ENCODE peak calls at places on chromosomes 5 and 9, in six cellular contexts. X is bronchial epithelial cell, E is psoas muscle, F is Peyer's patch, J is thoracic aorta, C is lower lobe of right lung. P is an unnamed sample. For H3K36me3, the result is how much of the 10 kb centered on the place peaks cover.

GRCh38 chr9:22208846-22209585 is 199.9 kb upstream of the CDKN2B start:
- DNase-seq in E (no peak), F (no peak), C (no peak), J (no peak), X (peak), P (no peak)

GRCh38 chr5:145462525-145462924 is 372.6 kb downstream of the PRELID2 start:
- DNase-seq in C (no peak), X (no peak), E (no peak), J (no peak), F (no peak), P (no peak)

GRCh38 chr5:68288756-68289134 is 73.2 kb downstream of the PIK3R1 start:
- DNase-seq in X (no peak), E (peak), J (no peak), C (no peak), F (no peak), P (no peak)

GRCh38 chr5:10513501-10514442 is 50.1 kb upstream of the ANKRD33B start:
- DNase-seq in E (no peak), J (no peak), F (no peak), X (no peak), C (no peak), P (peak)

GRCh38 chr5:31987985-31988710 is 186.0 kb downstream of the GOLPH3 start:
- DNase-seq in F (no peak), X (peak), J (no peak), C (no peak), E (no peak), P (peak)

GRCh38 chr5:15683332-15683731 is 183.4 kb downstream of the FBXL7 start:
- DNase-seq in F (no peak), J (no peak), X (no peak), E (no peak), C (no peak), P (no peak)

GRCh38 chr5:154916874-154917273 is 21.1 kb downstream of the GEMIN5 start:
- DNase-seq in J (no peak), F (peak), C (no peak), E (no peak), X (peak), P (no peak)

GRCh38 chr5:148882332-148882731 is 55.9 kb downstream of the ADRB2 start:
- DNase-seq in J (no peak), X (no peak), C (no peak), E (no peak), F (no peak), P (no peak)

GRCh38 chr5:174355208-174355612 is 309.7 kb downstream of the NSG2 start:
- DNase-seq in F (no peak), X (peak), J (no peak), E (no peak), C (no peak), P (peak)

GRCh38 chr5:19270153-19270552 is 717.8 kb downstream of the CDH18 start:
- DNase-seq in X (no peak), J (no peak), E (no peak), C (no peak), F (no peak), P (no peak)

GRCh38 chr5:134846641-134846960 is 833 bp downstream of the C5orf24 start:
- DNase-seq in F (no peak), J (no peak), X (peak), E (no peak), C (no peak), P (no peak)

GRCh38 chr9:100919526-100919925 is 109.0 kb upstream of the PLPPR1 start:
- DNase-seq in X (no peak), C (no peak), E (no peak), J (no peak), F (no peak), P (no peak)

GRCh38 chr9:110986529-110986928 is 51.7 kb downstream of the LPAR1 start:
- DNase-seq in J (no peak), X (no peak), C (no peak), F (no peak), E (no peak), P (no peak)

GRCh38 chr5:171861383-171861782 is 75.8 kb downstream of the SMIM23 start:
- DNase-seq in F (no peak), J (no peak), E (no peak), C (no peak), X (no peak), P (no peak)

GRCh38 chr5:90353254-90353653 is 56.3 kb downstream of the CETN3 start:
- DNase-seq in C (no peak), J (no peak), F (no peak), E (no peak), X (peak), P (no peak)

GRCh38 chr9:135091545-135091944 is 4.1 kb downstream of the OLFM1 start:
- DNase-seq in X (no peak), E (no peak), F (no peak), C (no peak), J (no peak), P (no peak)

GRCh38 chr9:110330484-110331115 is 7.1 kb downstream of the TXNDC8 start:
- DNase-seq in J (no peak), X (no peak), E (no peak), F (no peak), C (no peak), P (peak)

DNA sequence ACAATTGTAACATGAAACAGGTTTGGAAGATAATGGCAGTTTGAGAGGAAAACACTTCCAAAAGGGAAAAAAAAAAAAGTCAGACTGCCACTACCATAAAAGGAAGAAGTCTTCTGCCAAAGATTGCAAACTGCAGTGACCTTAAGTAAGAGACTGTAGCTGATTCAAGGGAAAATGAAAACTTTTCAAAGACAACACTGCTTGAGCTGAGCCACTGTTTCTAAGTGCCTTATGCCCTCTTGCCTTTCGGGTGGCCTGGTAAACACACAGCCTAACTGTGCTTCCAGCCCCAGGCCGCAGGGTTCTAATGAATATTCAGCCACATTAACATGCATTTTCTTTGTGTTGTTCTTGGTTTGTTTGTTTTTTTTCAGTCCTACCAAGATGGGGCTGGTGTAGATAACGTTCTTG is 354.6 kb downstream of the BNC2 start:
- DNase-seq in F (no peak), C (no peak), X (no peak), J (no peak), E (no peak), P (no peak)
- H3K4me3 ChIP-seq in F (no peak), C (no peak), X (no peak), J (peak), E (no peak), P (no peak)

DNA sequence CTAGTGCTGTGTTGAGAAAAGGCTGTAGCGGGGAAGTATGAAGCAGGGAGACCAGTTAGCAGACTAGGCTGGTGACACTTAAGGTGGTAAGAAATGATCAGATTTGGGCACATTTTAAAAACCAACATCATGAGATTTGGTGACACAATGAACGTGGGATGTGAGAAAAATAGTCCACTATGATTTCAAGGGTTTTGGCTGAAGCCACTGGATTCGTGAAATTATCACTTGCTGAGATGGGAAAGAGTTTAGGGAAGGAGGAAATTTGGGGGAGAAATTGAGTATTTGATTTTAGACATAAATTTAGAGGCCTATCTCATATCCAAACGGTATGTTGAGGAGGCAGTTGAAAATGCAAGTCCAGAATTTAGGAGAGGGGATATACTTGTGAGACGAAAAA is 23.1 kb downstream of the SKP2 start:
- DNase-seq in J (no peak), C (no peak), X (no peak), F (no peak), E (no peak), P (no peak)
- H3K36me3 ChIP-seq in J (under half), C (half or more), X (under half), F (under half), E (under half), P (under half)

GRCh38 chr9:73074176-73074708 is 77.4 kb upstream of the ANXA1 start:
- DNase-seq in J (no peak), C (no peak), X (no peak), E (no peak), F (no peak), P (peak)
- H3K4me3 ChIP-seq in J (no peak), C (no peak), X (no peak), E (no peak), F (no peak), P (no peak)

DNA sequence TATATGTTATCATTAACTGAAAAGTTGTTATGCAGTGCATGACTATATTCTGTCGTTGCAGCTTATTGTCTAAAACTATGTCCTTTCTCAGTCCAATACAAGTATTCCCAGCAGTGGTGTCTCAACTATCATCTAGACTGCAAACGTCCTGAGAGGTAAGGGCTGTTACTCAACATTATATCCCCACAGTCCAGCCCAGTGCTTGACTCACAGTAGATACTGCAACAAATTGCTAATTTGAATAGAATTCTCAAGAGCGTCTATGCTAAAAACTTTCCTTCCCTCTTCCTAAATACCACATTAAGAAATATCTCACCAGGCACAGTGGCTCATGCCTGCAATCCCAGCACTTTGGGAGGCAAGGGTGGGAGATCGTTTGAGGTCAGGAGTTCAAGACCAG is 37.7 kb upstream of the PCSK5 start:
- DNase-seq in C (no peak), E (no peak), X (no peak), J (no peak), F (no peak), P (no peak)
- H3K36me3 ChIP-seq in C (under half), E (under half), X (under half), J (under half), F (under half), P (under half)

DNA sequence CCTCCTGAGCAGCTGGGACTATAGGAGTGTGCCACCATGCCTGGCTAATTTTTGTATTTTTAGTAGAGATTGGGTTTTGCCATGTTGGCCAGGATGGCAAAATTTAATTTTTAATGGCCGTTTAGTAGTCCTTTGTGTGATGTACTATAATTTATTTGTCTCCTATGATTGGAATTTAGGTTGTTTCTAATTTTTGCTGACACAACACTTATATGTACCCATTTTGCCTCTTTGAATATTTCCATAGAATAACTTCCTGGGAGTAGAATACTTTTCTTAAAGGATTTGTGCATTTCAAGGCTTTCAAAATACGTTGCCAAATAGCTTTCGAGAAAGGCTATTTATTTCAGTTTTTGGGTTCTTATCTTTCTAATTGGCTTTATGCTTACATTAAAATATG is 22.8 kb downstream of the NDFIP1 start:
- DNase-seq in J (no peak), E (no peak), F (no peak), X (no peak), C (no peak), P (no peak)
- H3K4me3 ChIP-seq in J (no peak), E (no peak), F (no peak), X (no peak), C (no peak), P (no peak)

GRCh38 chr9:33111621-33112020 is 35.1 kb upstream of the SMU1 start:
- DNase-seq in F (no peak), X (no peak), E (no peak), C (no peak), J (no peak), P (no peak)

GRCh38 chr9:33109850-33110595 is 33.5 kb upstream of the SMU1 start:
- DNase-seq in F (no peak), X (no peak), E (no peak), J (no peak), C (no peak), P (no peak)

GRCh38 chr9:33110686-33111085 is 34.2 kb upstream of the SMU1 start:
- DNase-seq in X (no peak), C (no peak), E (no peak), J (no peak), F (no peak), P (no peak)

GRCh38 chr9:33113799-33114547 is 37.5 kb upstream of the SMU1 start:
- DNase-seq in J (no peak), E (no peak), X (no peak), F (no peak), C (no peak), P (no peak)

DNA sequence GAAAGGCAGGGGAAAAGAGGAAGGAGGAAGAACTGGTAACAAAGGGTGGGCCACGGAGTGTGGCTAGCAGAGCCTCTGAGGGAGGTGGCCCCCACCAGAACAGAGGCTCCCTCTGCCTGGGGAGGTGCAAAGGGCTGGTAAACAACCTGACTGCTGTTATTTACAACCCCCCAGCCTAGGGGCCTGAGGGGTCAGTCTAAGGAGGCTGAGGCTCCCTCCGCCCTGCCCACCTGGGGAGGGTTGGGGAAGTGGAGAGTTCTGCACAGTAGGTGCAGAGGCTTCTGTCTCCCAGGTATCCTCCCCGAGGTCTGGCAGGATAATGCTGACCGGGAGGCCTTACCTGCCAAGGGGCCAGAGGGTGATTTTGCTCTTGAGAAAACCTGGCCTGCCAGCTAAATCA is 35.6 kb upstream of the SMU1 start:
- DNase-seq in C (no peak), J (no peak), X (no peak), F (no peak), E (no peak), P (no peak)
- H3K36me3 ChIP-seq in C (half or more), J (under half), X (under half), F (under half), E (under half), P (under half)

DNA sequence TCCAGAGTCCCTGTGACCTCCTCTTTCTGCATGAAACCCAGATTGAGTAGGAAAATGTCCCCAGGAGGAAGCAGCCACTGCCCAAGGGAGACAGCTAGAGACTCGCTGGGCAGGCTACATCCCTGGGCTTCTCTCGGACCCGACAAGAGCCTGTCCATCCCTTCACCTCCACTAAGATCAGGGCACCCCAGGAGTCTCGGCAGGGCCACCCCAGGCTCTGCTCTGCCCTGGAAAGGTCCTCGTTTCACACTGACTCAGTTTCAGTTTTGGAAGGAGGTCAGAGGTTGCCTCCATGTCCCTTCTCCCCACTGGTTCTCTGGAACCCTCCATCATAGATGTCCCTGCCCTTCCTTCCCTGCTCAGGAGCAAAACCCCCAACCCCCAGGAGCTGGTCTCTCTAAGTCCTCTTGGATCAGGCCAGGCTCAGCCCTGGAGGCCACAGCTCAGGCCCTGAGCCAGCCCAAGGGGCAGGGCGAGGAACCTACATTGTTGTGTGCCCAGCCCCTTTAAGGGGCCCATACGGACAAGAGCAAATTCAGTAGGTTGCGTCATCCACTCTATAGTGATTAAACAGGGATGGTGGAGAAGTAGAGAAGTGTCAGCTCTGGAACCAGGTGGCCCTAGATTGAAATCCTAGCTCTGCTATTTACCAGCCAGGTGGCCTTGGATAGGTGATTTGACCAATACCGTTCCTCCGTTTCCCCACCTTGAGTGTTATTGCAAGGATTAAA is 37.4 kb downstream of the C9orf50 start:
- DNase-seq in X (no peak), F (no peak), J (no peak), E (no peak), C (no peak), P (no peak)
- H3K4me3 ChIP-seq in X (no peak), F (no peak), J (no peak), E (no peak), C (no peak), P (no peak)

GRCh38 chr9:129761293-129761900 is 8.6 kb upstream of the PTGES start:
- DNase-seq in F (peak), E (no peak), C (no peak), J (no peak), X (no peak), P (peak)
- H3K36me3 ChIP-seq in F (under half), E (under half), C (under half), J (under half), X (under half), P (under half)

GRCh38 chr9:20606637-20607036 is 15.7 kb downstream of the MLLT3 start:
- DNase-seq in X (no peak), E (no peak), C (peak), J (no peak), F (no peak), P (no peak)
- H3K4me3 ChIP-seq in X (no peak), E (no peak), C (no peak), J (no peak), F (no peak), P (no peak)

GRCh38 chr5:2188137-2188536 is 305.4 kb upstream of the IRX4 start:
- DNase-seq in J (no peak), X (no peak), C (no peak), F (no peak), E (no peak), P (no peak)
- H3K36me3 ChIP-seq in J (under half), X (under half), C (under half), F (under half), E (under half), P (under half)

P was measured in BJ.